ENCODE peak calls at places on chromosomes 12 and 14, in eight cellular contexts. Z, H, U, D, Y, N, J and A are unnamed samples.

GRCh38 chr12:103929051-103929908 is 930 bp upstream of the HSP90B1 start:
- DNase-seq in D (peak), N (peak), U (peak), H (peak), J (peak), Y (peak), Z (peak), A (peak)

GRCh38 chr14:99481745-99482099 is 513 bp downstream of the CCNK start:
- DNase-seq in Z (peak), H (no peak), D (no peak), J (peak), N (no peak), Y (no peak), U (peak), A (no peak)

GRCh38 chr12:47741340-47741703 is 16.0 kb upstream of the ENDOU start:
- DNase-seq in U (peak), H (peak), J (peak), Z (peak), D (no peak), N (peak), Y (peak), A (peak)

GRCh38 chr12:90954921-90955320 is at the start of gene CCER1:
- DNase-seq in Z (no peak), N (no peak), H (no peak), D (no peak), Y (no peak), J (no peak), U (no peak), A (no peak)

GRCh38 chr12:24741216-24741615 is 207.7 kb downstream of the BCAT1 start:
- DNase-seq in J (no peak), H (no peak), Y (no peak), D (no peak), Z (no peak), U (no peak), N (no peak), A (no peak)

GRCh38 chr12:6735448-6736191 is 11.8 kb downstream of the COPS7A start:
- DNase-seq in J (peak), D (no peak), Y (peak), N (peak), Z (no peak), H (no peak), U (peak), A (peak)

GRCh38 chr12:53533476-53533875 is 26.2 kb upstream of the NPFF start:
- DNase-seq in H (no peak), Z (no peak), J (no peak), N (no peak), U (no peak), Y (no peak), D (no peak), A (no peak)

GRCh38 chr14:97106166-97106565 is 309.0 kb downstream of the VRK1 start:
- DNase-seq in Y (no peak), D (no peak), H (no peak), J (no peak), Z (no peak), U (no peak), N (no peak), A (no peak)

GRCh38 chr12:128969480-128970055 is 116.3 kb downstream of the GLT1D1 start:
- DNase-seq in J (no peak), U (no peak), D (no peak), Z (no peak), H (no peak), Y (no peak), N (no peak), A (no peak)

GRCh38 chr14:103056322-103057027 is 874 bp downstream of the CDC42BPB start:
- DNase-seq in D (no peak), Y (no peak), Z (no peak), N (no peak), U (no peak), J (no peak), H (no peak), A (peak)